ENCODE peak calls at places on chromosome 5, in six cellular contexts. T is CD4-positive, alpha-beta memory T cell; W is NCI-H446; X is germinal center; R is T follicular helper cell; E is HL-60. D is an unnamed sample.

GRCh38 chr5:160520609-160521391 is 99.1 kb downstream of the PTTG1 start:
- DNase-seq in W (no peak), X (no peak), R (no peak), T (no peak), E (no peak), D (no peak)

GRCh38 chr5:107010060-107010459 is 660.7 kb downstream of the EFNA5 start:
- DNase-seq in R (no peak), X (no peak), W (no peak), E (no peak), T (no peak), D (no peak)

GRCh38 chr5:140568664-140569063 is 4.0 kb downstream of the SLC35A4 start:
- DNase-seq in X (no peak), E (no peak), R (no peak), T (no peak), W (no peak), D (no peak)

GRCh38 chr5:29262683-29263082 is 1930.8 kb upstream of the CDH6 start:
- DNase-seq in T (no peak), W (no peak), E (no peak), X (no peak), R (no peak), D (no peak)

GRCh38 chr5:150350524-150351344 is 6.8 kb upstream of the TCOF1 start:
- DNase-seq in R (peak; percentile 5), E (peak; percentile 50), T (peak; percentile 52), X (peak; percentile 65), W (peak; percentile 22), D (peak; percentile 85)

GRCh38 chr5:1004598-1005361 is 3.8 kb upstream of the NKD2 start:
- DNase-seq in T (peak; percentile 52), W (no peak), X (no peak), E (no peak), R (no peak), D (peak; percentile 60)

GRCh38 chr5:96726802-96727201 is 64.6 kb downstream of the CAST start:
- DNase-seq in R (no peak), X (no peak), E (no peak), W (no peak), T (no peak), D (no peak)

GRCh38 chr5:52922384-52922783 is 66.8 kb upstream of the ITGA2 start:
- DNase-seq in E (peak; percentile 47), W (no peak), T (no peak), X (no peak), R (no peak), D (peak; percentile 22)

GRCh38 chr5:1663186-1663585 is 136.5 kb downstream of the MRPL36 start:
- DNase-seq in W (no peak), T (no peak), X (no peak), E (no peak), R (no peak), D (no peak)

GRCh38 chr5:148740966-148741742 is 85.3 kb upstream of the ADRB2 start:
- DNase-seq in E (no peak), T (no peak), W (peak; percentile 61), X (peak; percentile 36), R (no peak), D (peak; percentile 69)